ENCODE peak calls at places on chromosomes 7 and 10, in five cellular contexts. One of them, this sample, is unnamed. For H3K9me3 and H3K4me1, the result is how much of the 10 kb centered on the place peaks cover.

GRCh38 chr10:38147686-38148085 is 53.5 kb downstream of the ZNF37A start:
- DNase-seq in kidney: no peak
- DNase-seq in lung: no peak
- DNase-seq in cardiac muscle cell: no peak
- DNase-seq in prostate gland: no peak
- DNase-seq in this sample: no peak

GRCh38 chr7:7321681-7322080 is 139.3 kb downstream of the C1GALT1 start:
- DNase-seq in kidney: peak
- DNase-seq in lung: no peak
- DNase-seq in cardiac muscle cell: peak
- DNase-seq in prostate gland: peak
- DNase-seq in this sample: no peak

GRCh38 chr7:18520450-18521235 is 25.1 kb downstream of the HDAC9 start:
- DNase-seq in kidney: no peak
- DNase-seq in lung: no peak
- DNase-seq in cardiac muscle cell: no peak
- DNase-seq in prostate gland: no peak
- DNase-seq in this sample: no peak

GRCh38 chr10:132199854-132200311 is 13.1 kb downstream of the DPYSL4 start:
- DNase-seq in kidney: peak
- DNase-seq in lung: no peak
- DNase-seq in cardiac muscle cell: no peak
- DNase-seq in prostate gland: no peak
- DNase-seq in this sample: no peak

GRCh38 chr7:15326044-15326644 is 235.7 kb downstream of the AGMO start:
- DNase-seq in kidney: no peak
- DNase-seq in lung: no peak
- DNase-seq in cardiac muscle cell: peak
- DNase-seq in prostate gland: no peak
- DNase-seq in this sample: no peak

GRCh38 chr10:105950410-105950809 is 1214.1 kb downstream of the SORCS1 start:
- DNase-seq in kidney: no peak
- DNase-seq in lung: no peak
- DNase-seq in cardiac muscle cell: peak
- DNase-seq in prostate gland: peak
- DNase-seq in this sample: no peak

GRCh38 chr7:125563964-125564529 is 634.4 kb upstream of the POT1 start:
- DNase-seq in kidney: peak
- DNase-seq in lung: no peak
- DNase-seq in cardiac muscle cell: no peak
- DNase-seq in prostate gland: no peak
- DNase-seq in this sample: no peak

GRCh38 chr10:126872768-126873167 is 32.5 kb upstream of the DOCK1 start:
- DNase-seq in kidney: no peak
- DNase-seq in lung: no peak
- DNase-seq in cardiac muscle cell: no peak
- DNase-seq in prostate gland: no peak
- DNase-seq in this sample: no peak

GRCh38 chr7:28661826-28662225 is 249.5 kb downstream of the CREB5 start:
- DNase-seq in kidney: no peak
- DNase-seq in lung: no peak
- DNase-seq in cardiac muscle cell: no peak
- DNase-seq in prostate gland: no peak
- DNase-seq in this sample: no peak

GRCh38 chr7:4166340-4166739 is 515.8 kb upstream of the FOXK1 start:
- DNase-seq in kidney: no peak
- DNase-seq in lung: no peak
- DNase-seq in cardiac muscle cell: no peak
- DNase-seq in prostate gland: no peak
- DNase-seq in this sample: no peak

GRCh38 chr10:62373995-62374861 is at the start of gene ZNF365:
- DNase-seq in kidney: peak
- DNase-seq in lung: no peak
- DNase-seq in cardiac muscle cell: peak
- DNase-seq in prostate gland: no peak
- DNase-seq in this sample: peak

GRCh38 chr7:65975814-65976445 is 6.1 kb downstream of the GUSB start:
- DNase-seq in kidney: peak
- DNase-seq in lung: no peak
- DNase-seq in cardiac muscle cell: no peak
- DNase-seq in prostate gland: no peak
- DNase-seq in this sample: no peak

GRCh38 chr10:100907773-100908172 is 5.0 kb upstream of the SLF2 start:
- DNase-seq in kidney: no peak
- DNase-seq in lung: no peak
- DNase-seq in cardiac muscle cell: no peak
- DNase-seq in prostate gland: no peak
- DNase-seq in this sample: no peak

GRCh38 chr10:101565370-101565900 is 22.6 kb downstream of the POLL start:
- DNase-seq in kidney: no peak
- DNase-seq in lung: no peak
- DNase-seq in cardiac muscle cell: no peak
- DNase-seq in prostate gland: no peak
- DNase-seq in this sample: peak

GRCh38 chr7:36391436-36392198 is 2.0 kb downstream of the ANLN start:
- DNase-seq in kidney: no peak
- DNase-seq in lung: no peak
- DNase-seq in cardiac muscle cell: no peak
- DNase-seq in prostate gland: no peak
- DNase-seq in this sample: no peak

GRCh38 chr7:39453743-39454355 is 112.4 kb upstream of the YAE1 start:
- DNase-seq in kidney: no peak
- DNase-seq in lung: peak
- DNase-seq in cardiac muscle cell: peak
- DNase-seq in prostate gland: no peak
- DNase-seq in this sample: peak

GRCh38 chr10:1746796-1747195 is 9.5 kb upstream of the ADARB2 start:
- DNase-seq in kidney: no peak
- DNase-seq in lung: no peak
- DNase-seq in cardiac muscle cell: no peak
- DNase-seq in prostate gland: no peak
- DNase-seq in this sample: no peak

GRCh38 chr7:132580717-132581285 is 4.5 kb upstream of the PLXNA4 start:
- DNase-seq in kidney: peak
- DNase-seq in lung: peak
- DNase-seq in cardiac muscle cell: peak
- DNase-seq in prostate gland: peak
- DNase-seq in this sample: peak

GRCh38 chr10:50419091-50419490 is 167.8 kb upstream of the ASAH2 start:
- DNase-seq in kidney: no peak
- DNase-seq in lung: no peak
- DNase-seq in cardiac muscle cell: no peak
- DNase-seq in prostate gland: no peak
- DNase-seq in this sample: no peak

GRCh38 chr10:77741746-77742145 is 104.1 kb upstream of the KCNMA1 start:
- DNase-seq in kidney: no peak
- DNase-seq in lung: no peak
- DNase-seq in cardiac muscle cell: no peak
- DNase-seq in prostate gland: no peak
- DNase-seq in this sample: no peak

GRCh38 chr7:66306243-66306642 is 101.1 kb downstream of the TPST1 start:
- DNase-seq in kidney: no peak
- DNase-seq in lung: peak
- DNase-seq in cardiac muscle cell: no peak
- DNase-seq in prostate gland: no peak
- DNase-seq in this sample: no peak

GRCh38 chr10:70909326-70909935 is 21.1 kb upstream of the PCBD1 start:
- DNase-seq in kidney: peak
- DNase-seq in lung: no peak
- DNase-seq in cardiac muscle cell: no peak
- DNase-seq in prostate gland: no peak
- DNase-seq in this sample: no peak

GRCh38 chr10:61662794-61663259 is at the start of gene CABCOCO1:
- DNase-seq in kidney: peak
- DNase-seq in lung: peak
- DNase-seq in cardiac muscle cell: peak
- DNase-seq in prostate gland: peak
- DNase-seq in this sample: no peak

GRCh38 chr7:142654398-142654797 is 94.9 kb upstream of the PRSS1 start:
- DNase-seq in kidney: no peak
- DNase-seq in lung: no peak
- DNase-seq in cardiac muscle cell: no peak
- DNase-seq in prostate gland: no peak
- DNase-seq in this sample: no peak

GRCh38 chr10:91797077-91797690 is 1.0 kb upstream of the TNKS2 start:
- DNase-seq in kidney: no peak
- DNase-seq in lung: no peak
- DNase-seq in cardiac muscle cell: no peak
- DNase-seq in prostate gland: no peak
- DNase-seq in this sample: no peak

GRCh38 chr10:63698815-63699205 is 177.6 kb downstream of the REEP3 start:
- DNase-seq in kidney: no peak
- DNase-seq in lung: no peak
- DNase-seq in cardiac muscle cell: no peak
- DNase-seq in prostate gland: no peak
- DNase-seq in this sample: no peak

DNA sequence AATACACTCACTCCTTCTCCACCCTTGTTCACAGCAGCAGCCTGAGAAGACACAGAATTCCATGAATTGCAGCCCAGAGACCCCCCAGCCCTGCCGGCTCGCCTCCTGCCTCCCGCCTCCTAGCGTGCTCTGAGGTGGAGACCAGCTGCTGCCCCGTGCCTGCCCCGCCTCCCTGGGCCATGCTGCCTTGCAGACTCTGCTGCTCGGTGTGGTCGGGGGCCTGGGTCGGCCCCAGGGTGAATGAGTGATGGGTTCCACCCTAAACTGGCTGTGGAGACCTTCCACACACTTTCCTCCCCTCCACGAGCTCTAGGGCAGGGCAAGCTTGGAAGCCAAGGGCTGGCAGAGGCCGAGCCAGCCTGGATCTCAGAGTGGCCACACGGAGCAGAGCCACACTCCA is 479.3 kb downstream of the DNAJB6 start:
- DNase-seq in kidney: peak
- DNase-seq in lung: no peak
- DNase-seq in cardiac muscle cell: no peak
- DNase-seq in prostate gland: no peak
- DNase-seq in this sample: no peak
- H3K9me3 ChIP-seq in kidney: under half
- H3K9me3 ChIP-seq in lung: under half
- H3K9me3 ChIP-seq in cardiac muscle cell: under half
- H3K9me3 ChIP-seq in prostate gland: under half
- H3K9me3 ChIP-seq in this sample: under half

GRCh38 chr7:30912454-30912985 is 867 bp downstream of the AQP1 start:
- DNase-seq in kidney: no peak
- DNase-seq in lung: no peak
- DNase-seq in cardiac muscle cell: no peak
- DNase-seq in prostate gland: no peak
- DNase-seq in this sample: no peak
- H3K4me1 ChIP-seq in kidney: under half
- H3K4me1 ChIP-seq in lung: under half
- H3K4me1 ChIP-seq in cardiac muscle cell: half or more
- H3K4me1 ChIP-seq in prostate gland: under half
- H3K4me1 ChIP-seq in this sample: under half

GRCh38 chr7:55083206-55083605 is 64.4 kb downstream of the EGFR start:
- DNase-seq in kidney: no peak
- DNase-seq in lung: no peak
- DNase-seq in cardiac muscle cell: no peak
- DNase-seq in prostate gland: no peak
- DNase-seq in this sample: no peak

GRCh38 chr7:55087521-55087961 is 68.7 kb downstream of the EGFR start:
- DNase-seq in kidney: no peak
- DNase-seq in lung: no peak
- DNase-seq in cardiac muscle cell: no peak
- DNase-seq in prostate gland: no peak
- DNase-seq in this sample: no peak

GRCh38 chr7:55085511-55086412 is 66.9 kb downstream of the EGFR start:
- DNase-seq in kidney: no peak
- DNase-seq in lung: no peak
- DNase-seq in cardiac muscle cell: no peak
- DNase-seq in prostate gland: no peak
- DNase-seq in this sample: no peak

GRCh38 chr7:55084307-55084706 is 65.5 kb downstream of the EGFR start:
- DNase-seq in kidney: no peak
- DNase-seq in lung: no peak
- DNase-seq in cardiac muscle cell: no peak
- DNase-seq in prostate gland: no peak
- DNase-seq in this sample: no peak

GRCh38 chr7:55086413-55087201 is 67.8 kb downstream of the EGFR start:
- DNase-seq in kidney: peak
- DNase-seq in lung: peak
- DNase-seq in cardiac muscle cell: no peak
- DNase-seq in prostate gland: no peak
- DNase-seq in this sample: no peak
- H3K4me3 ChIP-seq in kidney: peak
- H3K4me3 ChIP-seq in lung: no peak
- H3K4me3 ChIP-seq in cardiac muscle cell: no peak
- H3K4me3 ChIP-seq in prostate gland: no peak
- H3K4me3 ChIP-seq in this sample: no peak

GRCh38 chr10:43648392-43649148 is at the start of gene ZNF32:
- DNase-seq in kidney: peak
- DNase-seq in lung: peak
- DNase-seq in cardiac muscle cell: peak
- DNase-seq in prostate gland: peak
- DNase-seq in this sample: peak
- H3K9me3 ChIP-seq in kidney: under half
- H3K9me3 ChIP-seq in lung: under half
- H3K9me3 ChIP-seq in cardiac muscle cell: under half
- H3K9me3 ChIP-seq in prostate gland: under half
- H3K9me3 ChIP-seq in this sample: under half

GRCh38 chr10:69497235-69497561 is 45.9 kb downstream of the TSPAN15 start:
- DNase-seq in kidney: no peak
- DNase-seq in lung: no peak
- DNase-seq in cardiac muscle cell: no peak
- DNase-seq in prostate gland: no peak
- DNase-seq in this sample: no peak
- H3K4me1 ChIP-seq in kidney: under half
- H3K4me1 ChIP-seq in lung: under half
- H3K4me1 ChIP-seq in cardiac muscle cell: under half
- H3K4me1 ChIP-seq in prostate gland: under half
- H3K4me1 ChIP-seq in this sample: under half

GRCh38 chr7:73705551-73705920 is 13.9 kb downstream of the STX1A start:
- DNase-seq in kidney: no peak
- DNase-seq in lung: no peak
- DNase-seq in cardiac muscle cell: no peak
- DNase-seq in prostate gland: no peak
- DNase-seq in this sample: no peak
- H3K4me3 ChIP-seq in kidney: no peak
- H3K4me3 ChIP-seq in lung: no peak
- H3K4me3 ChIP-seq in cardiac muscle cell: no peak
- H3K4me3 ChIP-seq in prostate gland: no peak
- H3K4me3 ChIP-seq in this sample: no peak

This sample was measured in CD8-positive, alpha-beta T cell.